ENCODE peak calls at places on chromosomes 13 and 19, in six cellular contexts. N, P, A, H, X and U are unnamed samples.

GRCh38 chr13:24217601-24218281 is 57.2 kb downstream of the SPATA13 start:
- DNase-seq in N (no peak), P (peak), A (no peak), H (no peak), X (no peak), U (no peak)

GRCh38 chr13:72959643-72960042 is 99.2 kb upstream of the KLF5 start:
- DNase-seq in N (no peak), P (no peak), A (no peak), H (no peak), X (no peak), U (no peak)

GRCh38 chr13:37929308-37929707 is 59.7 kb upstream of the TRPC4 start:
- DNase-seq in N (no peak), P (no peak), A (no peak), H (peak), X (no peak), U (no peak)

GRCh38 chr19:55173717-55174409 is 6.2 kb downstream of the SYT5 start:
- DNase-seq in N (peak), P (peak), A (no peak), H (peak), X (peak), U (peak)

GRCh38 chr13:23578411-23579071 is 8.3 kb downstream of the TNFRSF19 start:
- DNase-seq in N (peak), P (peak), A (peak), H (peak), X (peak), U (peak)

GRCh38 chr13:113938246-113938645 is 35.6 kb downstream of the C13orf46 start:
- DNase-seq in N (no peak), P (no peak), A (no peak), H (no peak), X (no peak), U (no peak)

GRCh38 chr19:21604351-21604926 is 99.0 kb downstream of the ZNF429 start:
- DNase-seq in N (no peak), P (peak), A (no peak), H (peak), X (no peak), U (no peak)

GRCh38 chr13:56561327-56561726 is 579.4 kb upstream of the PRR20A start:
- DNase-seq in N (no peak), P (no peak), A (no peak), H (peak), X (no peak), U (no peak)

GRCh38 chr19:7732045-7732444 is at the start of gene CLEC4G:
- DNase-seq in N (no peak), P (no peak), A (no peak), H (no peak), X (no peak), U (no peak)

GRCh38 chr13:23378009-23378632 is 55.4 kb downstream of the SACS start:
- DNase-seq in N (no peak), P (peak), A (peak), H (no peak), X (no peak), U (peak)

GRCh38 chr19:7550987-7551761 is 15.7 kb downstream of the PNPLA6 start:
- DNase-seq in N (no peak), P (peak), A (no peak), H (peak), X (peak), U (peak)

GRCh38 chr13:41193919-41194824 is at the start of gene KBTBD7:
- DNase-seq in N (peak), P (peak), A (peak), H (peak), X (peak), U (peak)

GRCh38 chr19:49107625-49108459 is 6.3 kb upstream of the LIN7B start:
- DNase-seq in N (no peak), P (no peak), A (no peak), H (no peak), X (no peak), U (no peak)

GRCh38 chr13:59112375-59112774 is 1051.4 kb downstream of the DIAPH3 start:
- DNase-seq in N (no peak), P (peak), A (no peak), H (no peak), X (no peak), U (peak)

GRCh38 chr13:52414963-52415362 is 9.0 kb upstream of the THSD1 start:
- DNase-seq in N (no peak), P (peak), A (no peak), H (no peak), X (no peak), U (no peak)

GRCh38 chr13:114211446-114211845 is 23.3 kb upstream of the CDC16 start:
- DNase-seq in N (no peak), P (no peak), A (no peak), H (no peak), X (no peak), U (no peak)

GRCh38 chr19:52967772-52968171 is 5.1 kb upstream of the ZNF816 start:
- DNase-seq in N (no peak), P (no peak), A (no peak), H (no peak), X (no peak), U (no peak)

GRCh38 chr19:53982056-53982455 is 9.4 kb upstream of the CACNG6 start:
- DNase-seq in N (no peak), P (peak), A (no peak), H (peak), X (no peak), U (no peak)

GRCh38 chr13:33251131-33251629 is 34.4 kb downstream of the STARD13 start:
- DNase-seq in N (no peak), P (peak), A (no peak), H (no peak), X (no peak), U (peak)

GRCh38 chr13:100128373-100128772 is 39.5 kb downstream of the PCCA start:
- DNase-seq in N (no peak), P (peak), A (peak), H (no peak), X (no peak), U (no peak)

GRCh38 chr19:29819986-29820385 is 8.2 kb downstream of the CCNE1 start:
- DNase-seq in N (no peak), P (no peak), A (no peak), H (no peak), X (no peak), U (no peak)

GRCh38 chr13:23947893-23948292 is 50.6 kb upstream of the C1QTNF9B start:
- DNase-seq in N (no peak), P (no peak), A (no peak), H (no peak), X (no peak), U (no peak)

GRCh38 chr13:28329395-28330158 is 165.4 kb downstream of the FLT1 start:
- DNase-seq in N (no peak), P (peak), A (no peak), H (no peak), X (peak), U (peak)

GRCh38 chr13:107678075-107678689 is 537.2 kb downstream of the LIG4 start:
- DNase-seq in N (no peak), P (no peak), A (no peak), H (peak), X (no peak), U (no peak)

GRCh38 chr19:37594982-37595382 is 306 bp downstream of the ZNF540 start:
- DNase-seq in N (no peak), P (peak), A (peak), H (no peak), X (peak), U (no peak)

GRCh38 chr13:66809496-66809895 is 420.6 kb downstream of the PCDH9 start:
- DNase-seq in N (no peak), P (peak), A (no peak), H (no peak), X (no peak), U (no peak)

GRCh38 chr19:16588089-16588823 is 16.0 kb upstream of the SLC35E1 start:
- DNase-seq in N (peak), P (peak), A (no peak), H (peak), X (peak), U (no peak)

GRCh38 chr13:84543976-84544375 is 661.7 kb upstream of the SLITRK1 start:
- DNase-seq in N (no peak), P (no peak), A (no peak), H (no peak), X (no peak), U (no peak)

GRCh38 chr13:106381083-106381482 is 154.4 kb downstream of the EFNB2 start:
- DNase-seq in N (no peak), P (no peak), A (no peak), H (peak), X (no peak), U (no peak)

GRCh38 chr13:45598597-45598996 is 16.9 kb downstream of the ERICH6B start:
- DNase-seq in N (no peak), P (no peak), A (no peak), H (no peak), X (no peak), U (no peak)

GRCh38 chr19:16070366-16070990 is 5.8 kb upstream of the TPM4 start:
- DNase-seq in N (no peak), P (peak), A (peak), H (no peak), X (no peak), U (no peak)

GRCh38 chr13:46553886-46554855 is 1.2 kb downstream of the LRCH1 start:
- DNase-seq in N (no peak), P (peak), A (peak), H (peak), X (peak), U (peak)

GRCh38 chr13:99605417-99606321 is 104.4 kb downstream of the TM9SF2 start:
- DNase-seq in N (no peak), P (peak), A (peak), H (peak), X (peak), U (no peak)

GRCh38 chr13:28551498-28551895 is 56.6 kb upstream of the FLT1 start:
- DNase-seq in N (no peak), P (no peak), A (no peak), H (no peak), X (no peak), U (no peak)

GRCh38 chr19:6501740-6502648 is at the start of gene TUBB4A:
- DNase-seq in N (no peak), P (no peak), A (no peak), H (peak), X (no peak), U (no peak)